ENCODE peak calls at places on chromosomes 6 and 20, in six cellular contexts. R is activated T-cell treated with anti-CD3 and anti-CD28 coated beads, Interleukin-2, amount 50 U/mL, for 48 hours; G is neural crest cell; O is effector memory CD8-positive, alpha-beta T cell; H is WTC11; J is epithelial cell of esophagus. K is an unnamed sample.

GRCh38 chr6:14502551-14502950 is 385.0 kb downstream of the CD83 start:
- DNase-seq in R (no peak), G (no peak), O (no peak), H (no peak), J (peak; percentile 68), K (peak; percentile 55)

GRCh38 chr6:148395583-148396101 is 53.0 kb downstream of the SASH1 start:
- DNase-seq in R (no peak), G (no peak), O (no peak), H (no peak), J (peak; percentile 49), K (no peak)

GRCh38 chr20:38969708-38970107 is 7.6 kb downstream of the DHX35 start:
- DNase-seq in R (no peak), G (no peak), O (no peak), H (no peak), J (no peak), K (no peak)

GRCh38 chr20:363319-364078 is 16.6 kb downstream of the NRSN2 start:
- DNase-seq in R (no peak), G (no peak), O (no peak), H (no peak), J (peak; percentile 86), K (peak; percentile 40)

GRCh38 chr6:32962427-32962826 is 6.0 kb upstream of the BRD2 start:
- DNase-seq in R (no peak), G (no peak), O (no peak), H (no peak), J (no peak), K (no peak)

GRCh38 chr6:6556738-6557503 is 31.6 kb upstream of the LY86 start:
- DNase-seq in R (peak; percentile 49), G (peak; percentile 48), O (peak; percentile 26), H (peak; percentile 71), J (peak; percentile 52), K (peak; percentile 73)

GRCh38 chr6:83911278-83911677 is 51.8 kb downstream of the CYB5R4 start:
- DNase-seq in R (no peak), G (no peak), O (no peak), H (no peak), J (no peak), K (no peak)

GRCh38 chr6:7151381-7151780 is 43.6 kb downstream of the RREB1 start:
- DNase-seq in R (no peak), G (no peak), O (no peak), H (no peak), J (no peak), K (peak; percentile 34)

GRCh38 chr20:24991897-24992419 is 593 bp downstream of the APMAP start:
- DNase-seq in R (peak; percentile 47), G (no peak), O (peak; percentile 28), H (peak; percentile 23), J (no peak), K (peak; percentile 23)

GRCh38 chr6:15213838-15214398 is 32.0 kb upstream of the JARID2 start:
- DNase-seq in R (no peak), G (no peak), O (no peak), H (no peak), J (no peak), K (no peak)

GRCh38 chr6:7433211-7433610 is 43.6 kb downstream of the RIOK1 start:
- DNase-seq in R (no peak), G (no peak), O (no peak), H (no peak), J (no peak), K (no peak)

GRCh38 chr6:34602318-34603111 is 46.4 kb upstream of the SPDEF start:
- DNase-seq in R (no peak), G (no peak), O (no peak), H (no peak), J (peak; percentile 49), K (no peak)

GRCh38 chr6:45105170-45105820 is 222.8 kb upstream of the RUNX2 start:
- DNase-seq in R (no peak), G (no peak), O (no peak), H (no peak), J (no peak), K (no peak)

GRCh38 chr20:52004720-52005119 is 186.9 kb downstream of the ZFP64 start:
- DNase-seq in R (no peak), G (no peak), O (no peak), H (no peak), J (peak; percentile 19), K (no peak)

GRCh38 chr6:137964876-137965275 is 97.8 kb downstream of the TNFAIP3 start:
- DNase-seq in R (no peak), G (no peak), O (no peak), H (no peak), J (no peak), K (no peak)

GRCh38 chr20:63846128-63846771 is 15.0 kb upstream of the ABHD16B start:
- DNase-seq in R (no peak), G (no peak), O (no peak), H (peak; percentile 70), J (no peak), K (peak; percentile 76)